ENCODE peak calls at places on chromosome 6, in nine cellular contexts. One of them, this sample, is unnamed.
A peak's percentile ranks its signal among the peaks of the same experiment; 100 is the strongest.

GRCh38 chr6:90610291-90610670 is 23.4 kb upstream of the MAP3K7 start:
- DNase-seq in sciatic nerve: no peak
- DNase-seq in T1000: no peak
- DNase-seq in activated CD8-positive, alpha-beta memory T cell treated with anti-CD3 and anti-CD28 coated beads, Interleukin-2, amount 10 ng/mL, durations not matched to agents 7 days and 5 days: no peak
- DNase-seq in stimulated activated CD4-positive, alpha-beta T cell treated with anti-CD3 and anti-CD28 coated beads, TNF-alpha, amount 100 ng/mL, for 24 hours: no peak
- DNase-seq in foreskin keratinocyte: peak; percentile 11
- DNase-seq in NCI-H1417: no peak
- DNase-seq in thoracic aorta: no peak
- DNase-seq in NCI-H1105: no peak
- DNase-seq in this sample: no peak

GRCh38 chr6:72953901-72954494 is 271.3 kb downstream of the KHDC1L start:
- DNase-seq in sciatic nerve: no peak
- DNase-seq in T1000: no peak
- DNase-seq in activated CD8-positive, alpha-beta memory T cell treated with anti-CD3 and anti-CD28 coated beads, Interleukin-2, amount 10 ng/mL, durations not matched to agents 7 days and 5 days: no peak
- DNase-seq in stimulated activated CD4-positive, alpha-beta T cell treated with anti-CD3 and anti-CD28 coated beads, TNF-alpha, amount 100 ng/mL, for 24 hours: no peak
- DNase-seq in foreskin keratinocyte: peak; percentile 48
- DNase-seq in NCI-H1417: no peak
- DNase-seq in thoracic aorta: no peak
- DNase-seq in NCI-H1105: no peak
- DNase-seq in this sample: no peak

GRCh38 chr6:139967497-139967896 is 593.0 kb upstream of the CITED2 start:
- DNase-seq in sciatic nerve: no peak
- DNase-seq in T1000: no peak
- DNase-seq in activated CD8-positive, alpha-beta memory T cell treated with anti-CD3 and anti-CD28 coated beads, Interleukin-2, amount 10 ng/mL, durations not matched to agents 7 days and 5 days: no peak
- DNase-seq in stimulated activated CD4-positive, alpha-beta T cell treated with anti-CD3 and anti-CD28 coated beads, TNF-alpha, amount 100 ng/mL, for 24 hours: no peak
- DNase-seq in foreskin keratinocyte: no peak
- DNase-seq in NCI-H1417: no peak
- DNase-seq in thoracic aorta: no peak
- DNase-seq in NCI-H1105: no peak
- DNase-seq in this sample: no peak

GRCh38 chr6:168355716-168356522 is 36.3 kb upstream of the DACT2 start:
- DNase-seq in sciatic nerve: no peak
- DNase-seq in T1000: no peak
- DNase-seq in activated CD8-positive, alpha-beta memory T cell treated with anti-CD3 and anti-CD28 coated beads, Interleukin-2, amount 10 ng/mL, durations not matched to agents 7 days and 5 days: no peak
- DNase-seq in stimulated activated CD4-positive, alpha-beta T cell treated with anti-CD3 and anti-CD28 coated beads, TNF-alpha, amount 100 ng/mL, for 24 hours: no peak
- DNase-seq in foreskin keratinocyte: no peak
- DNase-seq in NCI-H1417: peak; percentile 27
- DNase-seq in thoracic aorta: no peak
- DNase-seq in NCI-H1105: peak; percentile 32
- DNase-seq in this sample: no peak

GRCh38 chr6:139698526-139699182 is 324.2 kb upstream of the CITED2 start:
- DNase-seq in sciatic nerve: no peak
- DNase-seq in T1000: no peak
- DNase-seq in activated CD8-positive, alpha-beta memory T cell treated with anti-CD3 and anti-CD28 coated beads, Interleukin-2, amount 10 ng/mL, durations not matched to agents 7 days and 5 days: no peak
- DNase-seq in stimulated activated CD4-positive, alpha-beta T cell treated with anti-CD3 and anti-CD28 coated beads, TNF-alpha, amount 100 ng/mL, for 24 hours: no peak
- DNase-seq in foreskin keratinocyte: no peak
- DNase-seq in NCI-H1417: no peak
- DNase-seq in thoracic aorta: no peak
- DNase-seq in NCI-H1105: no peak
- DNase-seq in this sample: no peak

GRCh38 chr6:2426561-2427340 is 181.3 kb upstream of the GMDS start:
- DNase-seq in sciatic nerve: no peak
- DNase-seq in T1000: no peak
- DNase-seq in activated CD8-positive, alpha-beta memory T cell treated with anti-CD3 and anti-CD28 coated beads, Interleukin-2, amount 10 ng/mL, durations not matched to agents 7 days and 5 days: no peak
- DNase-seq in stimulated activated CD4-positive, alpha-beta T cell treated with anti-CD3 and anti-CD28 coated beads, TNF-alpha, amount 100 ng/mL, for 24 hours: no peak
- DNase-seq in foreskin keratinocyte: no peak
- DNase-seq in NCI-H1417: no peak
- DNase-seq in thoracic aorta: no peak
- DNase-seq in NCI-H1105: no peak
- DNase-seq in this sample: no peak

GRCh38 chr6:17556014-17556413 is 44.1 kb upstream of the FAM8A1 start:
- DNase-seq in sciatic nerve: no peak
- DNase-seq in T1000: no peak
- DNase-seq in activated CD8-positive, alpha-beta memory T cell treated with anti-CD3 and anti-CD28 coated beads, Interleukin-2, amount 10 ng/mL, durations not matched to agents 7 days and 5 days: no peak
- DNase-seq in stimulated activated CD4-positive, alpha-beta T cell treated with anti-CD3 and anti-CD28 coated beads, TNF-alpha, amount 100 ng/mL, for 24 hours: no peak
- DNase-seq in foreskin keratinocyte: no peak
- DNase-seq in NCI-H1417: no peak
- DNase-seq in thoracic aorta: no peak
- DNase-seq in NCI-H1105: no peak
- DNase-seq in this sample: no peak

GRCh38 chr6:77633993-77634392 is 18.8 kb upstream of the MEI4 start:
- DNase-seq in sciatic nerve: no peak
- DNase-seq in T1000: no peak
- DNase-seq in activated CD8-positive, alpha-beta memory T cell treated with anti-CD3 and anti-CD28 coated beads, Interleukin-2, amount 10 ng/mL, durations not matched to agents 7 days and 5 days: no peak
- DNase-seq in stimulated activated CD4-positive, alpha-beta T cell treated with anti-CD3 and anti-CD28 coated beads, TNF-alpha, amount 100 ng/mL, for 24 hours: no peak
- DNase-seq in foreskin keratinocyte: no peak
- DNase-seq in NCI-H1417: no peak
- DNase-seq in thoracic aorta: no peak
- DNase-seq in NCI-H1105: no peak
- DNase-seq in this sample: no peak

GRCh38 chr6:126039284-126039683 is 52.9 kb downstream of the TRMT11 start:
- DNase-seq in sciatic nerve: no peak
- DNase-seq in T1000: no peak
- DNase-seq in activated CD8-positive, alpha-beta memory T cell treated with anti-CD3 and anti-CD28 coated beads, Interleukin-2, amount 10 ng/mL, durations not matched to agents 7 days and 5 days: no peak
- DNase-seq in stimulated activated CD4-positive, alpha-beta T cell treated with anti-CD3 and anti-CD28 coated beads, TNF-alpha, amount 100 ng/mL, for 24 hours: no peak
- DNase-seq in foreskin keratinocyte: peak; percentile 52
- DNase-seq in NCI-H1417: no peak
- DNase-seq in thoracic aorta: no peak
- DNase-seq in NCI-H1105: no peak
- DNase-seq in this sample: no peak

GRCh38 chr6:129767776-129768490 is 58.0 kb upstream of the ARHGAP18 start:
- DNase-seq in sciatic nerve: no peak
- DNase-seq in T1000: no peak
- DNase-seq in activated CD8-positive, alpha-beta memory T cell treated with anti-CD3 and anti-CD28 coated beads, Interleukin-2, amount 10 ng/mL, durations not matched to agents 7 days and 5 days: no peak
- DNase-seq in stimulated activated CD4-positive, alpha-beta T cell treated with anti-CD3 and anti-CD28 coated beads, TNF-alpha, amount 100 ng/mL, for 24 hours: no peak
- DNase-seq in foreskin keratinocyte: no peak
- DNase-seq in NCI-H1417: no peak
- DNase-seq in thoracic aorta: no peak
- DNase-seq in NCI-H1105: no peak
- DNase-seq in this sample: no peak

GRCh38 chr6:19416811-19417210 is 420.4 kb upstream of the ID4 start:
- DNase-seq in sciatic nerve: no peak
- DNase-seq in T1000: no peak
- DNase-seq in activated CD8-positive, alpha-beta memory T cell treated with anti-CD3 and anti-CD28 coated beads, Interleukin-2, amount 10 ng/mL, durations not matched to agents 7 days and 5 days: no peak
- DNase-seq in stimulated activated CD4-positive, alpha-beta T cell treated with anti-CD3 and anti-CD28 coated beads, TNF-alpha, amount 100 ng/mL, for 24 hours: no peak
- DNase-seq in foreskin keratinocyte: no peak
- DNase-seq in NCI-H1417: no peak
- DNase-seq in thoracic aorta: no peak
- DNase-seq in NCI-H1105: no peak
- DNase-seq in this sample: no peak

GRCh38 chr6:143333749-143334520 is 116.6 kb downstream of the ADAT2 start:
- DNase-seq in sciatic nerve: no peak
- DNase-seq in T1000: no peak
- DNase-seq in activated CD8-positive, alpha-beta memory T cell treated with anti-CD3 and anti-CD28 coated beads, Interleukin-2, amount 10 ng/mL, durations not matched to agents 7 days and 5 days: no peak
- DNase-seq in stimulated activated CD4-positive, alpha-beta T cell treated with anti-CD3 and anti-CD28 coated beads, TNF-alpha, amount 100 ng/mL, for 24 hours: no peak
- DNase-seq in foreskin keratinocyte: peak; percentile 85
- DNase-seq in NCI-H1417: no peak
- DNase-seq in thoracic aorta: no peak
- DNase-seq in NCI-H1105: no peak
- DNase-seq in this sample: no peak

GRCh38 chr6:150924808-150925654 is 59.5 kb downstream of the MTHFD1L start:
- DNase-seq in sciatic nerve: no peak
- DNase-seq in T1000: no peak
- DNase-seq in activated CD8-positive, alpha-beta memory T cell treated with anti-CD3 and anti-CD28 coated beads, Interleukin-2, amount 10 ng/mL, durations not matched to agents 7 days and 5 days: no peak
- DNase-seq in stimulated activated CD4-positive, alpha-beta T cell treated with anti-CD3 and anti-CD28 coated beads, TNF-alpha, amount 100 ng/mL, for 24 hours: no peak
- DNase-seq in foreskin keratinocyte: no peak
- DNase-seq in NCI-H1417: no peak
- DNase-seq in thoracic aorta: no peak
- DNase-seq in NCI-H1105: no peak
- DNase-seq in this sample: no peak

GRCh38 chr6:136535017-136535416 is 15.2 kb downstream of the MAP7 start:
- DNase-seq in sciatic nerve: no peak
- DNase-seq in T1000: no peak
- DNase-seq in activated CD8-positive, alpha-beta memory T cell treated with anti-CD3 and anti-CD28 coated beads, Interleukin-2, amount 10 ng/mL, durations not matched to agents 7 days and 5 days: no peak
- DNase-seq in stimulated activated CD4-positive, alpha-beta T cell treated with anti-CD3 and anti-CD28 coated beads, TNF-alpha, amount 100 ng/mL, for 24 hours: no peak
- DNase-seq in foreskin keratinocyte: no peak
- DNase-seq in NCI-H1417: no peak
- DNase-seq in thoracic aorta: no peak
- DNase-seq in NCI-H1105: no peak
- DNase-seq in this sample: no peak

GRCh38 chr6:15893556-15894253 is 230.9 kb upstream of the DTNBP1 start:
- DNase-seq in sciatic nerve: no peak
- DNase-seq in T1000: no peak
- DNase-seq in activated CD8-positive, alpha-beta memory T cell treated with anti-CD3 and anti-CD28 coated beads, Interleukin-2, amount 10 ng/mL, durations not matched to agents 7 days and 5 days: no peak
- DNase-seq in stimulated activated CD4-positive, alpha-beta T cell treated with anti-CD3 and anti-CD28 coated beads, TNF-alpha, amount 100 ng/mL, for 24 hours: no peak
- DNase-seq in foreskin keratinocyte: peak; percentile 57
- DNase-seq in NCI-H1417: peak; percentile 66
- DNase-seq in thoracic aorta: no peak
- DNase-seq in NCI-H1105: no peak
- DNase-seq in this sample: no peak

GRCh38 chr6:56364482-56365313 is 117.3 kb upstream of the COL21A1 start:
- DNase-seq in sciatic nerve: no peak
- DNase-seq in T1000: peak; percentile 31
- DNase-seq in activated CD8-positive, alpha-beta memory T cell treated with anti-CD3 and anti-CD28 coated beads, Interleukin-2, amount 10 ng/mL, durations not matched to agents 7 days and 5 days: no peak
- DNase-seq in stimulated activated CD4-positive, alpha-beta T cell treated with anti-CD3 and anti-CD28 coated beads, TNF-alpha, amount 100 ng/mL, for 24 hours: no peak
- DNase-seq in foreskin keratinocyte: peak; percentile 50
- DNase-seq in NCI-H1417: no peak
- DNase-seq in thoracic aorta: no peak
- DNase-seq in NCI-H1105: no peak
- DNase-seq in this sample: no peak

GRCh38 chr6:125469915-125470314 is 168.1 kb upstream of the HDDC2 start:
- DNase-seq in sciatic nerve: no peak
- DNase-seq in T1000: no peak
- DNase-seq in activated CD8-positive, alpha-beta memory T cell treated with anti-CD3 and anti-CD28 coated beads, Interleukin-2, amount 10 ng/mL, durations not matched to agents 7 days and 5 days: no peak
- DNase-seq in stimulated activated CD4-positive, alpha-beta T cell treated with anti-CD3 and anti-CD28 coated beads, TNF-alpha, amount 100 ng/mL, for 24 hours: no peak
- DNase-seq in foreskin keratinocyte: no peak
- DNase-seq in NCI-H1417: no peak
- DNase-seq in thoracic aorta: no peak
- DNase-seq in NCI-H1105: no peak
- DNase-seq in this sample: no peak

GRCh38 chr6:90144396-90144795 is 152.2 kb downstream of the BACH2 start:
- DNase-seq in sciatic nerve: no peak
- DNase-seq in T1000: no peak
- DNase-seq in activated CD8-positive, alpha-beta memory T cell treated with anti-CD3 and anti-CD28 coated beads, Interleukin-2, amount 10 ng/mL, durations not matched to agents 7 days and 5 days: no peak
- DNase-seq in stimulated activated CD4-positive, alpha-beta T cell treated with anti-CD3 and anti-CD28 coated beads, TNF-alpha, amount 100 ng/mL, for 24 hours: peak; percentile 37
- DNase-seq in foreskin keratinocyte: peak; percentile 74
- DNase-seq in NCI-H1417: no peak
- DNase-seq in thoracic aorta: no peak
- DNase-seq in NCI-H1105: no peak
- DNase-seq in this sample: no peak

GRCh38 chr6:139338845-139339244 is 35.6 kb downstream of the CITED2 start:
- DNase-seq in sciatic nerve: no peak
- DNase-seq in T1000: no peak
- DNase-seq in activated CD8-positive, alpha-beta memory T cell treated with anti-CD3 and anti-CD28 coated beads, Interleukin-2, amount 10 ng/mL, durations not matched to agents 7 days and 5 days: no peak
- DNase-seq in stimulated activated CD4-positive, alpha-beta T cell treated with anti-CD3 and anti-CD28 coated beads, TNF-alpha, amount 100 ng/mL, for 24 hours: no peak
- DNase-seq in foreskin keratinocyte: no peak
- DNase-seq in NCI-H1417: no peak
- DNase-seq in thoracic aorta: no peak
- DNase-seq in NCI-H1105: no peak
- DNase-seq in this sample: no peak

GRCh38 chr6:166540631-166541331 is 45.7 kb downstream of the RAMACL start:
- DNase-seq in sciatic nerve: no peak
- DNase-seq in T1000: no peak
- DNase-seq in activated CD8-positive, alpha-beta memory T cell treated with anti-CD3 and anti-CD28 coated beads, Interleukin-2, amount 10 ng/mL, durations not matched to agents 7 days and 5 days: peak; percentile 85
- DNase-seq in stimulated activated CD4-positive, alpha-beta T cell treated with anti-CD3 and anti-CD28 coated beads, TNF-alpha, amount 100 ng/mL, for 24 hours: peak; percentile 42
- DNase-seq in foreskin keratinocyte: no peak
- DNase-seq in NCI-H1417: no peak
- DNase-seq in thoracic aorta: no peak
- DNase-seq in NCI-H1105: no peak
- DNase-seq in this sample: peak; percentile 65

GRCh38 chr6:159815410-159815809 is 15.3 kb downstream of the PNLDC1 start:
- DNase-seq in sciatic nerve: no peak
- DNase-seq in T1000: no peak
- DNase-seq in activated CD8-positive, alpha-beta memory T cell treated with anti-CD3 and anti-CD28 coated beads, Interleukin-2, amount 10 ng/mL, durations not matched to agents 7 days and 5 days: no peak
- DNase-seq in stimulated activated CD4-positive, alpha-beta T cell treated with anti-CD3 and anti-CD28 coated beads, TNF-alpha, amount 100 ng/mL, for 24 hours: no peak
- DNase-seq in foreskin keratinocyte: no peak
- DNase-seq in NCI-H1417: no peak
- DNase-seq in thoracic aorta: no peak
- DNase-seq in NCI-H1105: no peak
- DNase-seq in this sample: no peak

GRCh38 chr6:21462519-21462852 is 131.1 kb upstream of the SOX4 start:
- DNase-seq in sciatic nerve: no peak
- DNase-seq in T1000: no peak
- DNase-seq in activated CD8-positive, alpha-beta memory T cell treated with anti-CD3 and anti-CD28 coated beads, Interleukin-2, amount 10 ng/mL, durations not matched to agents 7 days and 5 days: no peak
- DNase-seq in stimulated activated CD4-positive, alpha-beta T cell treated with anti-CD3 and anti-CD28 coated beads, TNF-alpha, amount 100 ng/mL, for 24 hours: no peak
- DNase-seq in foreskin keratinocyte: no peak
- DNase-seq in NCI-H1417: no peak
- DNase-seq in thoracic aorta: no peak
- DNase-seq in NCI-H1105: no peak
- DNase-seq in this sample: no peak

GRCh38 chr6:125808060-125808459 is 17.3 kb downstream of the NCOA7 start:
- DNase-seq in sciatic nerve: no peak
- DNase-seq in T1000: no peak
- DNase-seq in activated CD8-positive, alpha-beta memory T cell treated with anti-CD3 and anti-CD28 coated beads, Interleukin-2, amount 10 ng/mL, durations not matched to agents 7 days and 5 days: no peak
- DNase-seq in stimulated activated CD4-positive, alpha-beta T cell treated with anti-CD3 and anti-CD28 coated beads, TNF-alpha, amount 100 ng/mL, for 24 hours: no peak
- DNase-seq in foreskin keratinocyte: no peak
- DNase-seq in NCI-H1417: no peak
- DNase-seq in thoracic aorta: no peak
- DNase-seq in NCI-H1105: no peak
- DNase-seq in this sample: no peak

GRCh38 chr6:6795396-6795795 is 206.9 kb downstream of the LY86 start:
- DNase-seq in sciatic nerve: no peak
- DNase-seq in T1000: no peak
- DNase-seq in activated CD8-positive, alpha-beta memory T cell treated with anti-CD3 and anti-CD28 coated beads, Interleukin-2, amount 10 ng/mL, durations not matched to agents 7 days and 5 days: no peak
- DNase-seq in stimulated activated CD4-positive, alpha-beta T cell treated with anti-CD3 and anti-CD28 coated beads, TNF-alpha, amount 100 ng/mL, for 24 hours: no peak
- DNase-seq in foreskin keratinocyte: no peak
- DNase-seq in NCI-H1417: no peak
- DNase-seq in thoracic aorta: no peak
- DNase-seq in NCI-H1105: no peak
- DNase-seq in this sample: no peak

GRCh38 chr6:19399406-19399805 is 437.8 kb upstream of the ID4 start:
- DNase-seq in sciatic nerve: peak; percentile 59
- DNase-seq in T1000: no peak
- DNase-seq in activated CD8-positive, alpha-beta memory T cell treated with anti-CD3 and anti-CD28 coated beads, Interleukin-2, amount 10 ng/mL, durations not matched to agents 7 days and 5 days: no peak
- DNase-seq in stimulated activated CD4-positive, alpha-beta T cell treated with anti-CD3 and anti-CD28 coated beads, TNF-alpha, amount 100 ng/mL, for 24 hours: no peak
- DNase-seq in foreskin keratinocyte: no peak
- DNase-seq in NCI-H1417: no peak
- DNase-seq in thoracic aorta: no peak
- DNase-seq in NCI-H1105: peak; percentile 51
- DNase-seq in this sample: no peak